ENCODE peak calls at places on chromosomes 12 and 14, in five cellular contexts. One of them, this sample, is unnamed.

GRCh38 chr14:61456720-61457119 is 135.3 kb downstream of the PRKCH start:
- DNase-seq in A549: peak
- DNase-seq in WTC11: peak
- DNase-seq in HepG2: peak
- DNase-seq in GM12878: no peak
- DNase-seq in this sample: peak

GRCh38 chr12:57430117-57430930 is 519 bp downstream of the R3HDM2 start:
- DNase-seq in A549: no peak
- DNase-seq in WTC11: peak
- DNase-seq in HepG2: no peak
- DNase-seq in GM12878: no peak
- DNase-seq in this sample: peak

GRCh38 chr12:43306066-43306465 is 245.9 kb downstream of the ADAMTS20 start:
- DNase-seq in A549: peak
- DNase-seq in WTC11: no peak
- DNase-seq in HepG2: no peak
- DNase-seq in GM12878: no peak
- DNase-seq in this sample: no peak

GRCh38 chr14:77327111-77327510 is 6.3 kb downstream of the GSTZ1 start:
- DNase-seq in A549: no peak
- DNase-seq in WTC11: no peak
- DNase-seq in HepG2: no peak
- DNase-seq in GM12878: no peak
- DNase-seq in this sample: no peak

GRCh38 chr12:102876883-102877282 is 40.2 kb downstream of the PAH start:
- DNase-seq in A549: peak
- DNase-seq in WTC11: peak
- DNase-seq in HepG2: no peak
- DNase-seq in GM12878: no peak
- DNase-seq in this sample: no peak

GRCh38 chr14:76256545-76256944 is 104.8 kb downstream of the GPATCH2L start:
- DNase-seq in A549: no peak
- DNase-seq in WTC11: no peak
- DNase-seq in HepG2: no peak
- DNase-seq in GM12878: no peak
- DNase-seq in this sample: peak

GRCh38 chr12:71980543-71980942 is 41.9 kb downstream of the TPH2 start:
- DNase-seq in A549: no peak
- DNase-seq in WTC11: no peak
- DNase-seq in HepG2: no peak
- DNase-seq in GM12878: no peak
- DNase-seq in this sample: no peak

GRCh38 chr14:58918066-58918465 is 270.4 kb upstream of the DAAM1 start:
- DNase-seq in A549: peak
- DNase-seq in WTC11: no peak
- DNase-seq in HepG2: no peak
- DNase-seq in GM12878: no peak
- DNase-seq in this sample: no peak

GRCh38 chr12:65490193-65490592 is 211.7 kb downstream of the MSRB3 start:
- DNase-seq in A549: no peak
- DNase-seq in WTC11: no peak
- DNase-seq in HepG2: no peak
- DNase-seq in GM12878: no peak
- DNase-seq in this sample: no peak

GRCh38 chr12:81759215-81759991 is at the start of gene PPFIA2:
- DNase-seq in A549: peak
- DNase-seq in WTC11: peak
- DNase-seq in HepG2: no peak
- DNase-seq in GM12878: no peak
- DNase-seq in this sample: no peak

GRCh38 chr12:57772429-57773322 is at the start of gene EEF1AKMT3:
- DNase-seq in A549: no peak
- DNase-seq in WTC11: peak
- DNase-seq in HepG2: peak
- DNase-seq in GM12878: no peak
- DNase-seq in this sample: peak

GRCh38 chr12:38053113-38053512 is 263.5 kb upstream of the ALG10B start:
- DNase-seq in A549: no peak
- DNase-seq in WTC11: no peak
- DNase-seq in HepG2: no peak
- DNase-seq in GM12878: no peak
- DNase-seq in this sample: no peak

GRCh38 chr14:86450075-86450474 is 920.1 kb downstream of the FLRT2 start:
- DNase-seq in A549: no peak
- DNase-seq in WTC11: no peak
- DNase-seq in HepG2: no peak
- DNase-seq in GM12878: no peak
- DNase-seq in this sample: no peak

GRCh38 chr12:12405882-12406281 is 49.0 kb downstream of the BORCS5 start:
- DNase-seq in A549: peak
- DNase-seq in WTC11: no peak
- DNase-seq in HepG2: peak
- DNase-seq in GM12878: no peak
- DNase-seq in this sample: no peak

GRCh38 chr14:88798161-88798560 is 5.4 kb upstream of the EML5 start:
- DNase-seq in A549: no peak
- DNase-seq in WTC11: no peak
- DNase-seq in HepG2: no peak
- DNase-seq in GM12878: no peak
- DNase-seq in this sample: no peak

GRCh38 chr12:10621278-10621677 is 7.9 kb upstream of the MAGOHB start:
- DNase-seq in A549: no peak
- DNase-seq in WTC11: no peak
- DNase-seq in HepG2: no peak
- DNase-seq in GM12878: no peak
- DNase-seq in this sample: no peak

GRCh38 chr14:101183376-101184103 is 280.0 kb upstream of the RTL1 start:
- DNase-seq in A549: no peak
- DNase-seq in WTC11: peak
- DNase-seq in HepG2: peak
- DNase-seq in GM12878: no peak
- DNase-seq in this sample: peak

GRCh38 chr12:1047898-1048660 is 57.1 kb downstream of the ERC1 start:
- DNase-seq in A549: no peak
- DNase-seq in WTC11: no peak
- DNase-seq in HepG2: no peak
- DNase-seq in GM12878: no peak
- DNase-seq in this sample: no peak

GRCh38 chr14:23605931-23606585 is 27.5 kb upstream of the JPH4 start:
- DNase-seq in A549: no peak
- DNase-seq in WTC11: no peak
- DNase-seq in HepG2: no peak
- DNase-seq in GM12878: peak
- DNase-seq in this sample: no peak

GRCh38 chr14:23022849-23023499 is 11.7 kb downstream of the PSMB5 start:
- DNase-seq in A549: no peak
- DNase-seq in WTC11: no peak
- DNase-seq in HepG2: no peak
- DNase-seq in GM12878: no peak
- DNase-seq in this sample: no peak

GRCh38 chr12:124992874-124993567 is 424 bp upstream of the BRI3BP start:
- DNase-seq in A549: peak
- DNase-seq in WTC11: peak
- DNase-seq in HepG2: peak
- DNase-seq in GM12878: peak
- DNase-seq in this sample: peak

GRCh38 chr14:88617479-88617878 is 54.6 kb downstream of the ZC3H14 start:
- DNase-seq in A549: no peak
- DNase-seq in WTC11: no peak
- DNase-seq in HepG2: no peak
- DNase-seq in GM12878: no peak
- DNase-seq in this sample: no peak

GRCh38 chr12:120397827-120398563 is 29.0 kb upstream of the MSI1 start:
- DNase-seq in A549: no peak
- DNase-seq in WTC11: peak
- DNase-seq in HepG2: no peak
- DNase-seq in GM12878: no peak
- DNase-seq in this sample: no peak

GRCh38 chr14:40197344-40197743 is 765.1 kb upstream of the FBXO33 start:
- DNase-seq in A549: no peak
- DNase-seq in WTC11: no peak
- DNase-seq in HepG2: no peak
- DNase-seq in GM12878: no peak
- DNase-seq in this sample: no peak

GRCh38 chr14:23348297-23348655 is 4.4 kb downstream of the SLC22A17 start:
- DNase-seq in A549: no peak
- DNase-seq in WTC11: no peak
- DNase-seq in HepG2: no peak
- DNase-seq in GM12878: no peak
- DNase-seq in this sample: no peak

GRCh38 chr14:105126970-105127307 is 41.6 kb downstream of the JAG2 start:
- DNase-seq in A549: no peak
- DNase-seq in WTC11: no peak
- DNase-seq in HepG2: no peak
- DNase-seq in GM12878: no peak
- DNase-seq in this sample: no peak

GRCh38 chr12:2183556-2184541 is 131.1 kb downstream of the CACNA1C start:
- DNase-seq in A549: peak
- DNase-seq in WTC11: no peak
- DNase-seq in HepG2: peak
- DNase-seq in GM12878: no peak
- DNase-seq in this sample: no peak

GRCh38 chr14:98704441-98704840 is 567.6 kb downstream of the BCL11B start:
- DNase-seq in A549: no peak
- DNase-seq in WTC11: no peak
- DNase-seq in HepG2: no peak
- DNase-seq in GM12878: no peak
- DNase-seq in this sample: no peak
- TF ChIP-seq ESRRA in A549: no peak
- TF ChIP-seq ESRRA in WTC11: no peak
- TF ChIP-seq ESRRA in HepG2: no peak
- TF ChIP-seq ESRRA in GM12878: no peak
- TF ChIP-seq ESRRA in this sample: no peak

GRCh38 chr14:92638904-92639303 is 109.5 kb downstream of the LGMN start:
- DNase-seq in A549: no peak
- DNase-seq in WTC11: no peak
- DNase-seq in HepG2: no peak
- DNase-seq in GM12878: no peak
- DNase-seq in this sample: no peak

GRCh38 chr14:92638266-92638665 is 110.2 kb downstream of the LGMN start:
- DNase-seq in A549: no peak
- DNase-seq in WTC11: no peak
- DNase-seq in HepG2: no peak
- DNase-seq in GM12878: no peak
- DNase-seq in this sample: no peak

GRCh38 chr14:92637864-92638263 is 110.6 kb downstream of the LGMN start:
- DNase-seq in A549: no peak
- DNase-seq in WTC11: no peak
- DNase-seq in HepG2: no peak
- DNase-seq in GM12878: no peak
- DNase-seq in this sample: no peak

GRCh38 chr14:92635896-92636295 is 112.5 kb downstream of the LGMN start:
- DNase-seq in A549: no peak
- DNase-seq in WTC11: no peak
- DNase-seq in HepG2: no peak
- DNase-seq in GM12878: no peak
- DNase-seq in this sample: no peak

DNA sequence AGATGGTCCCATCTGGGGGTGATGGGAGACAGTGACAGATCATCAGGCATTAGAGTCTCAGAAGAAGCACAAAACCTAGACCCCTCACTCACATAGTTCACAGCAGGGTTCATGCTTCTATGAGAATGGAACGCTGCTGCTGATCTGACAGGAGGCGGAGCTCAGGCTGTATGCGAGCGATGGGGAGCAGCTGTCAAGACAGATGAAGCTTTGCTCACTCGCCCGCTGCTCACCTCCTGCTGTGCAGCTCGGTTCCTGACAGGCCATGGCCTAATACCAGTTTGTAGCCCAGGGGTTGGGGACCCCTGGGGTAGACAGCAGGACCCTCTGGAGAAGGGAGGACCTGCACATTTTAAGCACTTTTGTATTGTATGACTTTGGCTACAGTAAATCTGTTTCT is 111.2 kb downstream of the LGMN start:
- DNase-seq in A549: no peak
- DNase-seq in WTC11: peak
- DNase-seq in HepG2: no peak
- DNase-seq in GM12878: no peak
- DNase-seq in this sample: no peak
- TF ChIP-seq ESRRA in A549: no peak
- TF ChIP-seq ESRRA in WTC11: no peak
- TF ChIP-seq ESRRA in HepG2: no peak
- TF ChIP-seq ESRRA in GM12878: no peak
- TF ChIP-seq ESRRA in this sample: no peak

DNA sequence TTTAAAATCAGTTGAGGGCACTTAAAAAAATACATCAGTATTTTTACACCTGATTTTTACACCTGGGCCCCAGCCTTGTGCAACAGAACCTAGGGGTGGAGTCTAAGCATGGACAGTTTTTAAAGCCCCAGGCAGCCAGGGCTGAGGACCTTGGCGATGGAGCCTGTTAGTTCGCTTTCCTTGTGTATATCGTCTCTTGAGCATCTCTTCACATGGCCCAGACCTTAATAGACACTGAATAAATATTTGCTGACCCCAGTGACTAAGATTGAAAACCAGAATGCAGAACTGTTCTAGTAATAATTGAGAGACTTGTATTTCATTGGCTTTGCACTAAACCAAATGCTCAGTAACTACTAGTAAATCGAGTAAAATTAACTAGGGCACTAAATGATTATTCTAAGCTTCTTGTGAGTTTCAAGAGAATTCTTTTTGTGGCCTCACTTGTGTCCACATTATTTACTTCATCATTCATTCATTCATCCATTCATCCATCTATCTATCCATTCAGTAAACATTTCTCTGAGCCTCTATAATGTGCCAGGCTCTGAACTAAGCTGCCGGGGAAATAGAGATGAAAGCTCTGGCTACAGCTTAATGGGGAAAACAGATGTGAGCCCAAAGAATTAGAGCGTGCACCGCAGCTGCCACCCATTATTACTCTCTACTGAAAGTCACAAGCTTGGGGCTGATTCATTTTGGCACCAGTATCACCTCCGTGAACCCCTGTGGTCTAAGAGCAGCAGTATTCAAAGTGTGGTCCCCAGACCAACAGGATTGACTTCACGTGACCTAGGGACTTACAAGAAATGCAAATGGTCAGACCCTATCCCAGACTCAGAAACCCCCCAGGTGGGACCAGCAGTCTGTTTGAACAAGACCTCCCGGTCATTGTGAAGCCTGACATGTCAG is 30.7 kb upstream of the BCL7A start:
- DNase-seq in A549: peak
- DNase-seq in WTC11: no peak
- DNase-seq in HepG2: no peak
- DNase-seq in GM12878: peak
- DNase-seq in this sample: no peak
- TF ChIP-seq ESRRA in A549: no peak
- TF ChIP-seq ESRRA in WTC11: no peak
- TF ChIP-seq ESRRA in HepG2: no peak
- TF ChIP-seq ESRRA in GM12878: no peak
- TF ChIP-seq ESRRA in this sample: no peak

GRCh38 chr12:24838531-24838950 is 110.4 kb downstream of the BCAT1 start:
- DNase-seq in A549: no peak
- DNase-seq in WTC11: no peak
- DNase-seq in HepG2: no peak
- DNase-seq in GM12878: peak
- DNase-seq in this sample: no peak
- TF ChIP-seq ESRRA in A549: no peak
- TF ChIP-seq ESRRA in WTC11: no peak
- TF ChIP-seq ESRRA in HepG2: no peak
- TF ChIP-seq ESRRA in GM12878: no peak
- TF ChIP-seq ESRRA in this sample: no peak

GRCh38 chr12:98373019-98373554 is 142.3 kb upstream of the TMPO start:
- DNase-seq in A549: peak
- DNase-seq in WTC11: no peak
- DNase-seq in HepG2: peak
- DNase-seq in GM12878: no peak
- DNase-seq in this sample: peak
- TF ChIP-seq ESRRA in A549: no peak
- TF ChIP-seq ESRRA in WTC11: no peak
- TF ChIP-seq ESRRA in HepG2: no peak
- TF ChIP-seq ESRRA in GM12878: no peak
- TF ChIP-seq ESRRA in this sample: no peak

This sample was measured in K562.